ENCODE peak calls at places on chromosome 12, in nine cellular contexts. Q, P, A, K, G, C, X, M and U are unnamed samples.

GRCh38 chr12:98912401-98912800 is 267.3 kb downstream of the APAF1 start:
- DNase-seq in C (no peak), K (no peak), G (no peak), M (no peak), P (no peak), A (no peak), X (no peak), Q (no peak), U (no peak)

GRCh38 chr12:108346727-108347710 is 7.9 kb upstream of the CMKLR1 start:
- DNase-seq in K (no peak), A (no peak), G (no peak), Q (no peak), C (no peak), M (no peak), P (no peak), X (no peak), U (no peak)

GRCh38 chr12:7302536-7303113 is 1.2 kb upstream of the ACSM4 start:
- DNase-seq in M (no peak), Q (no peak), K (no peak), G (no peak), X (no peak), A (no peak), P (no peak), C (no peak), U (no peak)

GRCh38 chr12:61584943-61585342 is 675.3 kb upstream of the USP15 start:
- DNase-seq in M (no peak), C (no peak), K (no peak), X (no peak), G (no peak), P (no peak), A (no peak), Q (no peak), U (no peak)

GRCh38 chr12:113241191-113242017 is 20.1 kb downstream of the TPCN1 start:
- DNase-seq in K (peak), Q (peak), A (no peak), P (peak), C (peak), X (no peak), G (peak), M (peak), U (no peak)

GRCh38 chr12:77940011-77940423 is 109.3 kb downstream of the NAV3 start:
- DNase-seq in C (peak), A (no peak), Q (peak), P (peak), G (peak), M (peak), X (no peak), K (peak), U (no peak)

GRCh38 chr12:52264435-52264825 is 10.0 kb upstream of the KRT86 start:
- DNase-seq in X (no peak), C (no peak), P (no peak), M (no peak), A (no peak), Q (no peak), K (no peak), G (no peak), U (no peak)

GRCh38 chr12:96177013-96177412 is 17.2 kb upstream of the ELK3 start:
- DNase-seq in P (no peak), C (peak), G (peak), M (peak), X (no peak), K (no peak), A (no peak), Q (peak), U (no peak)

GRCh38 chr12:118689793-118690192 is 291.5 kb upstream of the SRRM4 start:
- DNase-seq in C (no peak), A (no peak), P (no peak), M (no peak), Q (no peak), K (no peak), X (no peak), G (no peak), U (no peak)

GRCh38 chr12:116128779-116129178 is 148.7 kb downstream of the MED13L start:
- DNase-seq in X (no peak), K (no peak), G (no peak), M (no peak), Q (no peak), A (no peak), C (no peak), P (no peak), U (no peak)

GRCh38 chr12:117533687-117534086 is 172.3 kb upstream of the NOS1 start:
- DNase-seq in K (no peak), G (no peak), Q (no peak), M (no peak), C (no peak), A (no peak), X (no peak), P (no peak), U (no peak)

GRCh38 chr12:92927055-92927435 is 2.0 kb downstream of the EEA1 start:
- DNase-seq in G (peak), M (peak), P (peak), X (no peak), C (no peak), Q (peak), K (no peak), A (no peak), U (no peak)

GRCh38 chr12:75414671-75415070 is 23.8 kb downstream of the GLIPR1L2 start:
- DNase-seq in M (no peak), P (no peak), A (no peak), X (no peak), C (no peak), Q (no peak), K (no peak), G (peak), U (no peak)

GRCh38 chr12:112178796-112179195 is 53.4 kb downstream of the TRAFD1 start:
- DNase-seq in C (no peak), X (no peak), M (no peak), P (no peak), G (no peak), K (no peak), A (no peak), Q (no peak), U (no peak)

GRCh38 chr12:66409195-66409871 is 107.0 kb downstream of the HELB start:
- DNase-seq in C (no peak), M (peak), G (peak), A (no peak), P (peak), Q (peak), K (no peak), X (no peak), U (peak)

GRCh38 chr12:12749433-12749832 is 32.3 kb downstream of the CDKN1B start:
- DNase-seq in K (no peak), A (peak), X (no peak), Q (peak), G (peak), C (no peak), M (no peak), P (no peak), U (no peak)

GRCh38 chr12:27342551-27342950 is 9.9 kb downstream of the BMAL2 start:
- DNase-seq in Q (no peak), C (no peak), K (no peak), P (peak), X (no peak), G (no peak), A (no peak), M (no peak), U (no peak)

GRCh38 chr12:124831590-124831989 is 32.1 kb downstream of the SCARB1 start:
- DNase-seq in M (no peak), Q (no peak), G (no peak), X (no peak), K (no peak), C (no peak), P (no peak), A (no peak), U (no peak)

GRCh38 chr12:3543826-3544225 is 52.8 kb downstream of the PRMT8 start:
- DNase-seq in A (no peak), P (no peak), G (no peak), X (no peak), M (no peak), K (no peak), C (no peak), Q (no peak), U (no peak)

GRCh38 chr12:15700595-15700994 is 88.6 kb downstream of the EPS8 start:
- DNase-seq in G (peak), K (peak), X (no peak), A (no peak), M (peak), Q (peak), C (peak), P (peak), U (no peak)